ENCODE peak calls at places on chromosomes 5 and 9, in nine cellular contexts. One of them, this sample, is unnamed.

GRCh38 chr5:134247825-134248224 is 22.0 kb upstream of the PPP2CA start:
- DNase-seq in Calu3: no peak
- DNase-seq in left ventricle myocardium inferior: no peak
- DNase-seq in HuH-7: no peak
- DNase-seq in astrocyte: no peak
- DNase-seq in body of pancreas: no peak
- DNase-seq in keratinocyte: no peak
- DNase-seq in GM12892: no peak
- DNase-seq in activated CD8-positive, alpha-beta memory T cell treated with anti-CD3 and anti-CD28 coated beads, Interleukin-2, amount 50 U/mL, for 48 hours: no peak
- DNase-seq in this sample: no peak

GRCh38 chr5:107555425-107556090 is 115.2 kb downstream of the EFNA5 start:
- DNase-seq in keratinocyte: no peak
- DNase-seq in HuH-7: no peak
- DNase-seq in Calu3: no peak
- DNase-seq in left ventricle myocardium inferior: no peak
- DNase-seq in activated CD8-positive, alpha-beta memory T cell treated with anti-CD3 and anti-CD28 coated beads, Interleukin-2, amount 50 U/mL, for 48 hours: no peak
- DNase-seq in astrocyte: peak
- DNase-seq in body of pancreas: no peak
- DNase-seq in GM12892: no peak
- DNase-seq in this sample: no peak

GRCh38 chr9:33132249-33132772 is 34.8 kb downstream of the B4GALT1 start:
- DNase-seq in left ventricle myocardium inferior: no peak
- DNase-seq in keratinocyte: peak
- DNase-seq in body of pancreas: no peak
- DNase-seq in Calu3: no peak
- DNase-seq in GM12892: no peak
- DNase-seq in HuH-7: no peak
- DNase-seq in astrocyte: peak
- DNase-seq in activated CD8-positive, alpha-beta memory T cell treated with anti-CD3 and anti-CD28 coated beads, Interleukin-2, amount 50 U/mL, for 48 hours: no peak
- DNase-seq in this sample: no peak

GRCh38 chr9:81759680-81760215 is 70.4 kb upstream of the TLE1 start:
- DNase-seq in body of pancreas: no peak
- DNase-seq in HuH-7: no peak
- DNase-seq in GM12892: no peak
- DNase-seq in astrocyte: peak
- DNase-seq in keratinocyte: no peak
- DNase-seq in left ventricle myocardium inferior: no peak
- DNase-seq in activated CD8-positive, alpha-beta memory T cell treated with anti-CD3 and anti-CD28 coated beads, Interleukin-2, amount 50 U/mL, for 48 hours: no peak
- DNase-seq in Calu3: no peak
- DNase-seq in this sample: no peak

GRCh38 chr9:8287501-8287900 is 487.9 kb upstream of the DMAC1 start:
- DNase-seq in left ventricle myocardium inferior: no peak
- DNase-seq in GM12892: no peak
- DNase-seq in keratinocyte: no peak
- DNase-seq in astrocyte: no peak
- DNase-seq in HuH-7: no peak
- DNase-seq in activated CD8-positive, alpha-beta memory T cell treated with anti-CD3 and anti-CD28 coated beads, Interleukin-2, amount 50 U/mL, for 48 hours: no peak
- DNase-seq in body of pancreas: no peak
- DNase-seq in Calu3: peak
- DNase-seq in this sample: no peak

GRCh38 chr5:106331415-106331814 is 1339.3 kb downstream of the EFNA5 start:
- DNase-seq in left ventricle myocardium inferior: no peak
- DNase-seq in GM12892: no peak
- DNase-seq in HuH-7: no peak
- DNase-seq in keratinocyte: no peak
- DNase-seq in Calu3: no peak
- DNase-seq in activated CD8-positive, alpha-beta memory T cell treated with anti-CD3 and anti-CD28 coated beads, Interleukin-2, amount 50 U/mL, for 48 hours: no peak
- DNase-seq in body of pancreas: no peak
- DNase-seq in astrocyte: peak
- DNase-seq in this sample: no peak

GRCh38 chr5:36398137-36398536 is 96.4 kb upstream of the RANBP3L start:
- DNase-seq in left ventricle myocardium inferior: no peak
- DNase-seq in Calu3: no peak
- DNase-seq in HuH-7: no peak
- DNase-seq in body of pancreas: no peak
- DNase-seq in activated CD8-positive, alpha-beta memory T cell treated with anti-CD3 and anti-CD28 coated beads, Interleukin-2, amount 50 U/mL, for 48 hours: no peak
- DNase-seq in keratinocyte: no peak
- DNase-seq in astrocyte: peak
- DNase-seq in GM12892: no peak
- DNase-seq in this sample: no peak

GRCh38 chr9:125332527-125332926 is 70.9 kb downstream of the GAPVD1 start:
- DNase-seq in HuH-7: no peak
- DNase-seq in astrocyte: no peak
- DNase-seq in body of pancreas: no peak
- DNase-seq in GM12892: peak
- DNase-seq in activated CD8-positive, alpha-beta memory T cell treated with anti-CD3 and anti-CD28 coated beads, Interleukin-2, amount 50 U/mL, for 48 hours: no peak
- DNase-seq in left ventricle myocardium inferior: no peak
- DNase-seq in keratinocyte: no peak
- DNase-seq in Calu3: no peak
- DNase-seq in this sample: no peak

GRCh38 chr9:130276121-130276520 is 10.6 kb downstream of the HMCN2 start:
- DNase-seq in HuH-7: no peak
- DNase-seq in keratinocyte: no peak
- DNase-seq in astrocyte: peak
- DNase-seq in body of pancreas: no peak
- DNase-seq in activated CD8-positive, alpha-beta memory T cell treated with anti-CD3 and anti-CD28 coated beads, Interleukin-2, amount 50 U/mL, for 48 hours: no peak
- DNase-seq in GM12892: no peak
- DNase-seq in Calu3: peak
- DNase-seq in left ventricle myocardium inferior: no peak
- DNase-seq in this sample: no peak

GRCh38 chr5:132064140-132064539 is 3.7 kb downstream of the IL3 start:
- DNase-seq in left ventricle myocardium inferior: peak
- DNase-seq in HuH-7: no peak
- DNase-seq in Calu3: no peak
- DNase-seq in astrocyte: no peak
- DNase-seq in activated CD8-positive, alpha-beta memory T cell treated with anti-CD3 and anti-CD28 coated beads, Interleukin-2, amount 50 U/mL, for 48 hours: peak
- DNase-seq in GM12892: no peak
- DNase-seq in body of pancreas: peak
- DNase-seq in keratinocyte: no peak
- DNase-seq in this sample: no peak

GRCh38 chr9:92592946-92593860 is 57.4 kb upstream of the ECM2 start:
- DNase-seq in Calu3: no peak
- DNase-seq in activated CD8-positive, alpha-beta memory T cell treated with anti-CD3 and anti-CD28 coated beads, Interleukin-2, amount 50 U/mL, for 48 hours: no peak
- DNase-seq in HuH-7: no peak
- DNase-seq in GM12892: no peak
- DNase-seq in body of pancreas: no peak
- DNase-seq in astrocyte: peak
- DNase-seq in left ventricle myocardium inferior: no peak
- DNase-seq in keratinocyte: no peak
- DNase-seq in this sample: no peak